ENCODE peak calls at places on chromosomes 12 and 14, in five cellular contexts. Z is GM12892, N is HepG2, K is esophagus muscularis mucosa, Y is breast epithelium. M is an unnamed sample.

GRCh38 chr12:89160716-89161123 is 191.6 kb downstream of the DUSP6 start:
- DNase-seq in Z (no peak), Y (no peak), K (peak), N (no peak), M (no peak)

GRCh38 chr12:13749380-13749779 is 232.0 kb downstream of the GRIN2B start:
- DNase-seq in Y (no peak), K (no peak), N (no peak), Z (no peak), M (peak)

GRCh38 chr12:92439397-92439779 is 263.4 kb upstream of the PLEKHG7 start:
- DNase-seq in Z (no peak), N (no peak), K (no peak), Y (peak), M (no peak)

GRCh38 chr12:89662623-89663022 is 46.0 kb downstream of the ATP2B1 start:
- DNase-seq in N (no peak), Z (no peak), K (no peak), Y (no peak), M (no peak)

GRCh38 chr12:15863984-15864383 is 18.2 kb upstream of the STRAP start:
- DNase-seq in K (no peak), N (no peak), Y (no peak), Z (no peak), M (no peak)

GRCh38 chr12:57965766-57966165 is 24.4 kb downstream of the ATP23 start:
- DNase-seq in Z (no peak), K (no peak), Y (no peak), N (peak), M (no peak)

GRCh38 chr14:95258754-95259593 is 60.7 kb downstream of the CLMN start:
- DNase-seq in Z (no peak), Y (peak), K (no peak), N (no peak), M (no peak)

GRCh38 chr12:30286345-30286926 is 409.2 kb downstream of the IPO8 start:
- DNase-seq in Y (no peak), K (no peak), Z (no peak), N (peak), M (peak)

GRCh38 chr14:65423986-65424385 is 11.5 kb downstream of the FUT8 start:
- DNase-seq in N (no peak), Y (no peak), Z (no peak), K (no peak), M (no peak)
- TF ChIP-seq POLR2AphosphoS5 in N (no peak), Y (no peak), Z (no peak), K (no peak), M (no peak)

GRCh38 chr14:102691763-102692162 is 85.5 kb upstream of the TRAF3 start:
- DNase-seq in Y (no peak), Z (no peak), K (no peak), N (no peak), M (no peak)
- TF ChIP-seq POLR2AphosphoS5 in Y (no peak), Z (no peak), K (no peak), N (no peak), M (no peak)

GRCh38 chr12:102093319-102093718 is 26.6 kb downstream of the NUP37 start:
- DNase-seq in K (no peak), Y (no peak), N (no peak), Z (no peak), M (no peak)

GRCh38 chr12:102095677-102096263 is 24.1 kb downstream of the NUP37 start:
- DNase-seq in K (no peak), Y (no peak), N (peak), Z (no peak), M (peak)

GRCh38 chr12:102096855-102097254 is 23.1 kb downstream of the NUP37 start:
- DNase-seq in Z (no peak), Y (no peak), N (no peak), K (no peak), M (no peak)
- TF ChIP-seq POLR2AphosphoS5 in Z (no peak), Y (no peak), N (no peak), K (no peak), M (no peak)

DNA sequence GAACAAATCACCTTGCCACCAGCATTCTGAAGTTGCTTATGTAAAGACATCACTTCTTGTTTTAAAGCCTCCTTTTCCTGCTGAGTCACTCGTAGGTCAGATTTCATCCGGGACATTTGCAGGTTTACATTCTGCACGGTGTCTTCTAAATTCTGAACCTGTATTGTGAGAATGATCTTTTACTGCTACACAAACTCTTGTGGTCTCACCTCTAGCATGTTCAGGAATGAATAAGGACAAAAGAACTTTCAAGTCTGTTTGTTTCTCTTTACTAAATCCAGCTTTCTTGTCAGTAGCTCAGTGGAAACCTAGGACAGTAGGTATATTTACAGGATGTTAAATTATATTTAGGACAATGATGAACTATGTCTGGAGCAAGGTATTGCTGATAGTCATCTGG is 73.5 kb upstream of the SAV1 start:
- DNase-seq in K (no peak), Z (no peak), N (no peak), Y (no peak), M (no peak)
- TF ChIP-seq POLR2AphosphoS5 in K (no peak), Z (no peak), N (no peak), Y (no peak), M (no peak)

DNA sequence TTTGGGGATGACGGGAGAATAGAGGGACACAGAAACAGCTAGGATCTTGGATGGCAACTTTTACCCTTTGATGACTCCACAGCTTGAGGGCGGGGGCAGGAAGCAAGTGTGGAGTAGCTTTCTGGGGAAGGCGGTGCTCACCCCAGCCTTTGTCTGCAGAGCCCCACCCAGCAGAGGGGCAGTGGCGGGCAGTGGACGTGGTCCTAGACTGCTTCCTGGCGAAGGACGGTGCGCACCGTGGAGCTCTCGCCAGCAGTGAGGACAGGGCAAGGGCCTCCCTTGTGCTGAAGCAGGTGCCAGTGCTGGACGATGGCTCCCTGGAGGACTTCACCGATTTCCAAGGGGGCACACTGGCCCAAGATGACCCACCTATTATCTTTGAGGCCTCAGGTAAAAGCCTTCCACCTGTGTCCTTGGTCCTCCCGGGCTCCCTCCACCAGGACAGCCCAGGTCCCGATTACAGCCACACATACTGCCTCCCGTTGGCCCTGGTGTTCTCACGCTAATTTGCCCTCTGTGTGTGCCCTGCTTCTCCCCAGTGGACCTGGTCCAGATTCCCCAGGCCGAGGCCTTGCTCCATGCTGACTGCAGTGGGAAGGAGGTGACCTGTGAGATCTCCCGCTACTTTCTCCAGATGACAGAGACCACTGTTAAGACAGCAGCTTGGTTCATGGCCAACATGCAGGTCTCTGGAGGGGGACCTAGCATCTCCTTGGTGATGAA is 1.2 kb downstream of the TAPBPL start:
- DNase-seq in Y (no peak), N (no peak), Z (no peak), K (no peak), M (no peak)
- TF ChIP-seq POLR2AphosphoS5 in Y (no peak), N (no peak), Z (peak), K (peak), M (no peak)

GRCh38 chr14:105305350-105305749 is 4.5 kb upstream of the BRF1 start:
- DNase-seq in K (no peak), N (no peak), Z (no peak), Y (no peak), M (no peak)
- TF ChIP-seq POLR2AphosphoS5 in K (no peak), N (no peak), Z (no peak), Y (no peak), M (no peak)

DNA sequence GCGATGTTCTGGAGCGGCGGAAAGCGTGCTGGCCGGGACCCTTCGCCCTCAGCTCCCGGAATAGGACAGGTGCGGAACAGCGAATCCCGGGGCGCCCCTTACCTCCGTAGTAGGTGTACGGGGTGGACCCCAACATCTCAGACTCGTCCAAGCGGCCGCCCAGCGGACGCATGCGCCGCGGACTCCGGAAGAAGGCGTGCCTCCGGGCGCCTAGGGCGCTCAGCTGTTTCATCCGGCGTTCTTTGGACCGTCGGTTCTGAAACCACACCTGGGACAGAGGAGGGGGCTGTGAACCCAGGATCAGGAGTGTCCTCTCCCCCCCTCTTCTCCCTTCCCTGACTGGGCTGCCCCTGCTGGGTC is 4.5 kb downstream of the LHX5 start:
- DNase-seq in K (no peak), N (no peak), Y (no peak), Z (no peak), M (peak)
- TF ChIP-seq POLR2AphosphoS5 in K (no peak), N (no peak), Y (no peak), Z (no peak), M (no peak)

GRCh38 chr12:6115389-6115788 is 9.1 kb downstream of the VWF start:
- DNase-seq in Y (no peak), N (no peak), Z (no peak), K (no peak), M (no peak)
- TF ChIP-seq POLR2AphosphoS5 in Y (no peak), N (no peak), Z (no peak), K (no peak), M (no peak)

DNA sequence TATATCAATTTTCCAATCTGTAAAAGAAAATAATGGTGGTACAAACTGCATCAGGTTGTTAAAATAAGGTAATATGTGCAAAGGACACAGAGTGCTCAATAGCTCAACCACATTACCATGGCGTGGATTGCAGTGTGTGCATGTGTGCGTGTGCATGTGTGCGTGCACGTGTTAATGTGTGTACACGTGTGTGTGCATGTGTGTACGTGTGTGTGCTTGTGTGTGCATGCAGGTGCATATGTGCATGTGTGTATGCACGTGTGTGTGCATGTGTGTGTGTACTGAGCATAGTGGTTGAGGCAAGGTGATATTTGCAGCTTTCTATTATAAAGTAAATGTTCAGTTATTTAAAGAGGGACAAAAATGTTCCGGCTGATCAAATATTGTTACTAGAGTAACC is 115.6 kb downstream of the NT5DC3 start:
- DNase-seq in N (no peak), K (no peak), Z (no peak), Y (no peak), M (no peak)
- TF ChIP-seq POLR2AphosphoS5 in N (no peak), K (no peak), Z (no peak), Y (no peak), M (no peak)